ENCODE peak calls at places on chromosomes 13 and 19, in nine cellular contexts. P is GM20000, K is lower lobe of right lung, U is thoracic aorta, N is vagina, C is fibroblast of lung, Z is upper lobe of right lung, F is cardiac muscle cell, Q is endothelial cell. B is an unnamed sample.

GRCh38 chr13:43263047-43263446 is 239.7 kb downstream of the DNAJC15 start:
- DNase-seq in P (no peak), K (no peak), U (no peak), N (no peak), C (no peak), Z (no peak), F (no peak), Q (no peak), B (no peak)

GRCh38 chr13:50284540-50284939 is 269.3 kb downstream of the KCNRG start:
- DNase-seq in P (peak; percentile 15), K (no peak), U (no peak), N (no peak), C (no peak), Z (no peak), F (no peak), Q (no peak), B (no peak)

GRCh38 chr19:7998081-7998480 is 7.4 kb downstream of the ELAVL1 start:
- DNase-seq in P (no peak), K (no peak), U (no peak), N (no peak), C (peak; percentile 5), Z (no peak), F (no peak), Q (no peak), B (no peak)

GRCh38 chr13:30453727-30454126 is 12.0 kb downstream of the HMGB1 start:
- DNase-seq in P (no peak), K (no peak), U (no peak), N (no peak), C (no peak), Z (no peak), F (peak; percentile 24), Q (no peak), B (no peak)

GRCh38 chr19:10920288-10920655 is 8.2 kb downstream of the YIPF2 start:
- DNase-seq in P (no peak), K (no peak), U (no peak), N (no peak), C (no peak), Z (no peak), F (no peak), Q (no peak), B (no peak)

GRCh38 chr19:57563547-57563946 is 3.9 kb upstream of the ZNF550 start:
- DNase-seq in P (no peak), K (no peak), U (no peak), N (no peak), C (no peak), Z (no peak), F (no peak), Q (no peak), B (no peak)

GRCh38 chr13:30804474-30804873 is 69.1 kb downstream of the ALOX5AP start:
- DNase-seq in P (no peak), K (no peak), U (no peak), N (no peak), C (no peak), Z (no peak), F (no peak), Q (peak; percentile 15), B (no peak)

GRCh38 chr19:28847468-28847867 is 365.5 kb downstream of the UQCRFS1 start:
- DNase-seq in P (no peak), K (no peak), U (no peak), N (no peak), C (no peak), Z (no peak), F (peak; percentile 14), Q (no peak), B (no peak)

GRCh38 chr19:49064768-49065611 is at the start of gene NTF4:
- DNase-seq in P (peak; percentile 49), K (peak; percentile 58), U (no peak), N (no peak), C (no peak), Z (no peak), F (peak; percentile 50), Q (peak; percentile 54), B (peak; percentile 20)

GRCh38 chr13:74675185-74675584 is 541.0 kb upstream of the KLF12 start:
- DNase-seq in P (no peak), K (no peak), U (no peak), N (no peak), C (peak; percentile 27), Z (no peak), F (no peak), Q (no peak), B (no peak)

GRCh38 chr19:54661846-54662489 is 817 bp upstream of the LILRB4 start:
- DNase-seq in P (no peak), K (no peak), U (no peak), N (no peak), C (no peak), Z (no peak), F (no peak), Q (no peak), B (no peak)

GRCh38 chr19:44435441-44435840 is 12.8 kb downstream of the ZNF229 start:
- DNase-seq in P (no peak), K (no peak), U (no peak), N (no peak), C (no peak), Z (no peak), F (no peak), Q (no peak), B (no peak)

GRCh38 chr13:35817642-35818576 is 313.3 kb downstream of the DCLK1 start:
- DNase-seq in P (no peak), K (no peak), U (no peak), N (no peak), C (no peak), Z (no peak), F (no peak), Q (no peak), B (no peak)
- TF ChIP-seq CTCF in P (no peak), K (no peak), U (no peak), N (no peak), C (no peak), Z (no peak), F (no peak), Q (no peak), B (no peak)

GRCh38 chr19:53365134-53365898 is at the start of gene ZNF525:
- DNase-seq in P (peak; percentile 96), K (peak; percentile 95), U (peak; percentile 61), N (no peak), C (peak; percentile 73), Z (peak; percentile 97), F (peak; percentile 87), Q (peak; percentile 80), B (peak; percentile 96)
- TF ChIP-seq CTCF in P (no peak), K (peak; percentile 33), U (peak; percentile 20), N (no peak), C (peak; percentile 3), Z (peak; percentile 25), F (no peak), Q (peak; percentile 55), B (peak; percentile 49)

GRCh38 chr19:39563408-39563807 is 23.4 kb upstream of the EID2 start:
- DNase-seq in P (no peak), K (no peak), U (no peak), N (no peak), C (no peak), Z (no peak), F (peak; percentile 3), Q (no peak), B (no peak)

GRCh38 chr19:39566064-39566463 is 26.1 kb upstream of the EID2 start:
- DNase-seq in P (no peak), K (no peak), U (no peak), N (no peak), C (no peak), Z (no peak), F (no peak), Q (no peak), B (no peak)

GRCh38 chr19:39568604-39569003 is 28.6 kb upstream of the EID2 start:
- DNase-seq in P (no peak), K (no peak), U (no peak), N (no peak), C (no peak), Z (no peak), F (peak; percentile 3), Q (no peak), B (no peak)
- TF ChIP-seq CTCF in P (no peak), K (no peak), U (no peak), N (no peak), C (no peak), Z (no peak), F (no peak), Q (no peak), B (no peak)

DNA sequence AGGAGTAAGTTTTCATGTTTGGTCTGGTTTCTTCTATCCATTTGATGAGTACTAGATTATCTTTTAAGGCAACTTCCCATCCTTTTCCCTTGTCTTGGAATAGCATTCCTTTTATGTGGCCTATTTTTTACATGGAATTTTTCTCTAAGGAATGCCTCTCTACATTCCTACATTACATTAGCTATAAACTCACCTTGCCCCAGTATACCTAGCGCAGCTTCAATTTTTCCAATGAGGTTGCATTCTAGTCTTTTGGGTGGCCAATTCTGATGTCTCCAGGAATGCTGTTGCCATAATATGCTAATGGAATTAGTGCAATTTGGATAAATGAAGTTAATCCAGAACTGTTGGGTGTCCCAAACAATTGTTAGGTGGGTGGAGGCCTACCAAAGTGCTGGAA is 33.8 kb downstream of the KBTBD6 start:
- DNase-seq in P (no peak), K (no peak), U (no peak), N (no peak), C (no peak), Z (no peak), F (no peak), Q (no peak), B (no peak)
- TF ChIP-seq CTCF in P (no peak), K (no peak), U (no peak), N (no peak), C (no peak), Z (no peak), F (no peak), Q (no peak), B (no peak)

GRCh38 chr13:76667551-76667950 is 218.7 kb downstream of the KCTD12 start:
- DNase-seq in P (no peak), K (no peak), U (no peak), N (no peak), C (peak; percentile 87), Z (no peak), F (peak; percentile 84), Q (no peak), B (peak; percentile 21)
- TF ChIP-seq CTCF in P (no peak), K (peak; percentile 40), U (no peak), N (no peak), C (peak; percentile 48), Z (peak; percentile 37), F (peak; percentile 56), Q (no peak), B (no peak)

GRCh38 chr13:91162180-91162579 is 185.3 kb upstream of the MIR17HG start:
- DNase-seq in P (no peak), K (no peak), U (no peak), N (no peak), C (no peak), Z (no peak), F (no peak), Q (no peak), B (no peak)
- TF ChIP-seq CTCF in P (no peak), K (no peak), U (no peak), N (no peak), C (no peak), Z (no peak), F (no peak), Q (no peak), B (no peak)

B was measured in colonic mucosa.